ENCODE peak calls at places on chromosomes 4 and X, in four cellular contexts. C is K562, M is HepG2, Z is GM12878. O is an unnamed sample.

GRCh38 chr4:125826801-125827200 is 512.0 kb downstream of the FAT4 start:
- DNase-seq in C (no peak), M (no peak), Z (no peak), O (no peak)

GRCh38 chrX:1398431-1399340 is 6.8 kb upstream of the SLC25A6 start:
- DNase-seq in C (no peak), M (no peak), Z (no peak), O (no peak)

GRCh38 chrX:8738588-8739189 is 6.8 kb upstream of the ANOS1 start:
- DNase-seq in C (peak), M (peak), Z (no peak), O (no peak)

GRCh38 chr4:84496356-84497219 is 2.5 kb downstream of the NKX6-1 start:
- DNase-seq in C (no peak), M (no peak), Z (no peak), O (no peak)

GRCh38 chrX:43702660-43703059 is 46.6 kb downstream of the MAOA start:
- DNase-seq in C (no peak), M (peak), Z (no peak), O (no peak)

GRCh38 chrX:3176439-3176820 is 135.2 kb downstream of the ARSF start:
- DNase-seq in C (no peak), M (no peak), Z (no peak), O (no peak)

GRCh38 chr4:94758141-94758699 is 465 bp downstream of the BMPR1B start:
- DNase-seq in C (no peak), M (no peak), Z (no peak), O (no peak)

GRCh38 chr4:100790838-100791615 is 273.2 kb upstream of the EMCN start:
- DNase-seq in C (no peak), M (no peak), Z (no peak), O (no peak)

GRCh38 chr4:66273110-66273509 is 602.8 kb upstream of the EPHA5 start:
- DNase-seq in C (no peak), M (no peak), Z (no peak), O (no peak)

GRCh38 chr4:44446801-44447562 is 1.6 kb downstream of the KCTD8 start:
- DNase-seq in C (no peak), M (no peak), Z (no peak), O (no peak)

GRCh38 chrX:121160987-121161386 is 113.6 kb downstream of the GLUD2 start:
- DNase-seq in C (peak), M (no peak), Z (peak), O (no peak)

GRCh38 chr4:81804849-81805248 is 333.1 kb upstream of the RASGEF1B start:
- DNase-seq in C (no peak), M (no peak), Z (no peak), O (no peak)

GRCh38 chrX:69015156-69015555 is 150.1 kb downstream of the PJA1 start:
- DNase-seq in C (no peak), M (no peak), Z (no peak), O (no peak)

GRCh38 chr4:181582595-181582994 is 660.6 kb upstream of the TENM3 start:
- DNase-seq in C (peak), M (no peak), Z (no peak), O (no peak)

GRCh38 chr4:106775636-106776035 is 260.5 kb downstream of the DKK2 start:
- DNase-seq in C (no peak), M (peak), Z (no peak), O (no peak)

GRCh38 chr4:47686294-47686872 is 151.5 kb downstream of the CORIN start:
- DNase-seq in C (peak), M (peak), Z (peak), O (peak)
- TF ChIP-seq BRCA1 in C (no peak), M (no peak), Z (no peak), O (no peak)

GRCh38 chrX:24145340-24146186 is 4.0 kb upstream of the ZFX start:
- DNase-seq in C (no peak), M (peak), Z (no peak), O (no peak)
- TF ChIP-seq BRCA1 in C (no peak), M (no peak), Z (no peak), O (no peak)

GRCh38 chr4:167196386-167196785 is 37.9 kb downstream of the SPOCK3 start:
- DNase-seq in C (no peak), M (peak), Z (no peak), O (no peak)
- TF ChIP-seq BRCA1 in C (no peak), M (no peak), Z (no peak), O (no peak)

GRCh38 chrX:35841872-35842271 is 43.7 kb downstream of the MAGEB16 start:
- DNase-seq in C (no peak), M (no peak), Z (no peak), O (no peak)
- TF ChIP-seq BRCA1 in C (no peak), M (no peak), Z (no peak), O (no peak)

GRCh38 chrX:150446151-150446550 is 83.0 kb downstream of the MAMLD1 start:
- DNase-seq in C (no peak), M (no peak), Z (no peak), O (no peak)
- TF ChIP-seq BRCA1 in C (no peak), M (no peak), Z (no peak), O (no peak)

DNA sequence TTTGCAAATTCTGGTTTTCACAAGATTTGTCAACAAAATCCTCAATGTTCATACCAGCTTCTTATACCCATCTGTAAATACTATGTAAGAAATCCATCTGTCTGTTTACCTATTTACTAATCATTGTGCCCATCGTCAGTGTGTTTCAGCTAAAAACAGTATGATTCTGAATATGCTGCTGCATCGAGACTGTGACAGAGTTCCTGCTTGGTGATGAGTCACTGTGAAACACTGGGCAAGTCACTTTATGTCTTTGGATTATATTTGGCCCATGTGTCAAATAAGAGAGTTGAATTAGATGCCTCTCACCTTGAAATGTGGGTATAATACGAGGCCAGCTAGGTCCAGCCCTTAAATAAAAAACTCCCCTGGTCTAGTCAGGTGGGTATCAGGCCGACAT is 79.3 kb downstream of the CBLL2 start:
- DNase-seq in C (no peak), M (no peak), Z (no peak), O (no peak)
- TF ChIP-seq BRCA1 in C (no peak), M (no peak), Z (no peak), O (no peak)

GRCh38 chr4:32423267-32423666 is 1703.1 kb downstream of the PCDH7 start:
- DNase-seq in C (no peak), M (no peak), Z (no peak), O (no peak)

GRCh38 chr4:32425243-32425642 is 1705.1 kb downstream of the PCDH7 start:
- DNase-seq in C (no peak), M (no peak), Z (no peak), O (no peak)

GRCh38 chr4:32429151-32429550 is 1709.0 kb downstream of the PCDH7 start:
- DNase-seq in C (no peak), M (no peak), Z (no peak), O (no peak)
- TF ChIP-seq BRCA1 in C (no peak), M (no peak), Z (no peak), O (no peak)

GRCh38 chr4:153160856-153161598 is 43.2 kb upstream of the TRIM2 start:
- DNase-seq in C (no peak), M (no peak), Z (no peak), O (no peak)

GRCh38 chr4:153161599-153161971 is 42.7 kb upstream of the TRIM2 start:
- DNase-seq in C (no peak), M (no peak), Z (no peak), O (no peak)

GRCh38 chr4:153159728-153160221 is 44.5 kb upstream of the TRIM2 start:
- DNase-seq in C (no peak), M (no peak), Z (no peak), O (no peak)

GRCh38 chr4:153156263-153156662 is 48.0 kb upstream of the TRIM2 start:
- DNase-seq in C (peak), M (no peak), Z (no peak), O (no peak)

DNA sequence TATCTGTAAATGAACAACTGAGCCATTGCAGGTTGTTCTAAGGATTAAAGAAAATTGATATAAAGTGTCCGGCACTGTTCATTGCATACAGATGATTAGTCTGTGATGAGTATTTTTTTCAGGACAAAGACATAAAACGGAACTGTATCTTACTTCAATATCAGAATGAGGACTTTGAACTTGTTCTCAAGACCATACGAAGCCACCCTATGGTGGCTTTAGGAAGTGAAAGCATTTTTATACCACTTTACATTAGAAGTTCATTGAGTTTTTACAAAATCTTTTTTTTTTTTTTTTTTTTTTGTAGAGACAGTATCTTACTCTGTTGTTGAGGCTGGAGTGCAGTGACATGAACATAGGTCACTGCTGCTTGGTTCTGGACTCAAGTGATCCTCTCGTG is 45.2 kb upstream of the TRIM2 start:
- DNase-seq in C (no peak), M (no peak), Z (no peak), O (no peak)
- TF ChIP-seq BRCA1 in C (no peak), M (no peak), Z (no peak), O (no peak)